ENCODE peak calls at places on chromosomes 11 and 22, in six cellular contexts. H is heart right ventricle; C is CD4-positive, CD25-positive, alpha-beta regulatory T cell; S is stomach; O is neural progenitor cell; G is PC-3. P is an unnamed sample. For H3K4me1, the result is how much of the 10 kb centered on the place peaks cover.

GRCh38 chr11:71081704-71082230 is 170.6 kb downstream of the SHANK2 start:
- DNase-seq in G (no peak), S (no peak), H (no peak), O (no peak), C (no peak), P (no peak)

GRCh38 chr11:112525270-112525669 is 264.6 kb upstream of the PLET1 start:
- DNase-seq in C (no peak), O (no peak), H (no peak), S (no peak), G (no peak), P (peak)

GRCh38 chr22:39614442-39614841 is 43.9 kb downstream of the CACNA1I start:
- DNase-seq in C (no peak), G (no peak), H (no peak), S (no peak), O (no peak), P (no peak)

GRCh38 chr22:39456262-39457046 is at the start of gene MGAT3:
- DNase-seq in O (no peak), H (no peak), C (no peak), G (no peak), S (no peak), P (no peak)

GRCh38 chr11:3058753-3059664 is 1.8 kb upstream of the CARS1 start:
- DNase-seq in H (no peak), O (no peak), G (peak), S (no peak), C (no peak), P (no peak)

GRCh38 chr11:10564692-10565318 is 3.7 kb downstream of the LYVE1 start:
- DNase-seq in G (peak), O (no peak), C (peak), S (no peak), H (no peak), P (no peak)

GRCh38 chr11:70090989-70091388 is 12.9 kb downstream of the ANO1 start:
- DNase-seq in H (peak), S (no peak), G (no peak), O (no peak), C (no peak), P (no peak)

GRCh38 chr11:112513936-112514716 is 253.5 kb upstream of the PLET1 start:
- DNase-seq in G (no peak), H (no peak), S (no peak), O (no peak), C (no peak), P (no peak)

GRCh38 chr11:1839204-1839923 is 583 bp downstream of the TNNI2 start:
- DNase-seq in C (no peak), S (no peak), G (no peak), H (no peak), O (no peak), P (no peak)

GRCh38 chr22:47295982-47296381 is 533.5 kb downstream of the TBC1D22A start:
- DNase-seq in G (no peak), S (peak), C (no peak), O (no peak), H (no peak), P (no peak)

GRCh38 chr22:48952256-48953102 is 875.2 kb downstream of the BRD1 start:
- DNase-seq in G (no peak), H (no peak), S (peak), O (no peak), C (no peak), P (peak)

GRCh38 chr22:36901411-36902142 is 11.9 kb upstream of the CSF2RB start:
- DNase-seq in G (no peak), S (no peak), C (peak), H (no peak), O (no peak), P (no peak)

GRCh38 chr22:41933411-41934177 is 7.0 kb upstream of the TNFRSF13C start:
- DNase-seq in G (no peak), H (no peak), S (no peak), O (no peak), C (no peak), P (no peak)

GRCh38 chr22:40271440-40271839 is 74.9 kb upstream of the ADSL start:
- DNase-seq in H (no peak), O (no peak), S (no peak), C (no peak), G (no peak), P (no peak)

GRCh38 chr11:74926304-74927030 is 22.4 kb downstream of the XRRA1 start:
- DNase-seq in S (no peak), G (peak), C (peak), H (no peak), O (no peak), P (no peak)

GRCh38 chr11:73465019-73465675 is 88.9 kb downstream of the RELT start:
- DNase-seq in O (no peak), G (no peak), H (no peak), C (no peak), S (no peak), P (no peak)

GRCh38 chr22:40218152-40218551 is 40.4 kb downstream of the TNRC6B start:
- DNase-seq in H (no peak), G (no peak), O (no peak), C (no peak), S (no peak), P (peak)

GRCh38 chr11:18046116-18046777 is at the start of gene TPH1:
- DNase-seq in O (peak), S (peak), C (no peak), G (no peak), H (peak), P (peak)

GRCh38 chr11:68569357-68569756 is 108.8 kb downstream of the PPP6R3 start:
- DNase-seq in S (no peak), O (no peak), G (no peak), H (no peak), C (peak), P (no peak)

GRCh38 chr22:43277987-43278601 is 65.1 kb downstream of the SCUBE1 start:
- DNase-seq in S (no peak), G (peak), O (no peak), H (no peak), C (no peak), P (peak)

GRCh38 chr11:60336767-60337391 is 9.8 kb downstream of the MS4A6E start:
- DNase-seq in O (no peak), H (no peak), S (no peak), C (no peak), G (no peak), P (no peak)

GRCh38 chr11:19431059-19431398 is 190.3 kb upstream of the E2F8 start:
- DNase-seq in S (peak), O (no peak), G (no peak), C (no peak), H (no peak), P (no peak)
- H3K4me1 ChIP-seq in S (under half), O (half or more), G (under half), C (under half), H (under half), P (under half)

DNA sequence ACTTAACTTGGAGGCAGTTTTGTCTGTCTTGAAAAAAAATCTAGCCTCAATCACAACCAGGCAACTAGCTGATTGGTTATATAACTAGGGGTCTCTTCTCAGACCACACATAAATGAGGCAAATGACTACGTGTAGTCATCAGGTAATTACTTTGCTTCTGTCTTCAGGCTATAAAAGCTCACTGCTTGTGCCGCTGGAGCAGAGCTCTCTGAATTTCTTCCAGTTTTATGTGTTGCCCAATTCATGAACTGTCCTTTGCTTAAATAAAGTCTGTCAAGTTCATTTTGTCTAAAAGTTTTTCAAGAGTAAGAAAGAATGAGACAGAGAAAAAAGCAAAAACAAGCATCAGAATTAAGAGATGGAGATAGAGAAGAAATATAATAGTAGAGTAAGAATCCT is 93.4 kb downstream of the MUC15 start:
- DNase-seq in S (no peak), O (no peak), C (no peak), H (no peak), G (no peak), P (no peak)
- H3K4me1 ChIP-seq in S (under half), O (under half), C (under half), H (under half), G (under half), P (under half)

DNA sequence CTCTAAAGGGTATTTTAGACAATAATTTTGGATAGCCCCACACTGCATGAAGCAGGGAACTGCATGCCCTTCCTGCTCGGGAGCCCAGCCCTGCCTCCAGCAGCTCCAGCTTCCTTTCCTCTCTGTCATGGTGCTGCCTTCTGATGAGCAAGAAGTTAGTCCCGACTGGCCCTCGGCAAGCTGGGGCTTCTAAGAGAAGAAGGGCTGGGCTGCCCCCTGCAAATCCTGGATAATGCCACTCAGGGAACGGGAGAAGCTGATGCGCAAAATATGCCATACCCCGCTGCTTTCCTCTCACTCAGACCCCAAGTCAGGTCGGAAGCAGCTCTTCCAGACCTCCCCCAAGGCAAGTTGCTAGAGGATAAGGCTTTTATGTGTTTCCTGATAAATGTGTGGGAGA is 296.3 kb downstream of the ETS1 start:
- DNase-seq in C (no peak), G (no peak), S (no peak), O (no peak), H (peak), P (no peak)
- H3K4me1 ChIP-seq in C (half or more), G (under half), S (under half), O (under half), H (under half), P (under half)

GRCh38 chr11:67375320-67376021 is 2.1 kb upstream of the CLCF1 start:
- DNase-seq in S (no peak), G (peak), C (no peak), H (no peak), O (peak), P (no peak)
- H3K4me1 ChIP-seq in S (under half), G (half or more), C (under half), H (under half), O (half or more), P (under half)

DNA sequence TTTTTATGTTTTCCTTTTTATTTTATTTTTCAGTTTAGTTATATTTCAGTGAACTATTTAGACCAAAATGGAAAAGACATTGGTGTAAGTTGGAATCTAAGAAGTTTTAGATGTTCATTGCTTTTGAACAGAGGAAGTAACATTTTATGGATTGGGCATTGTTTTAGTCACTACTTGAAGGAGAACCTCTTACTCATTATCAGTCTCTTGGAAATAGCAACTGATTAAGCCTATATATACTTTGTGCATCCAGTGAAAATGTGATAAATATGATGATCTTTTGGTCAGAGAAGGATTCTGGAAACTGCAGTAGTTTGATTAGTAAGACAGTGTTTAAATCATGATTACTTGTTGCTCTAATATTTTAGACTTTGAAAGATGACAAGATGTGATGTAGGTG is 14.4 kb downstream of the ARHGEF12 start:
- DNase-seq in H (no peak), O (no peak), C (no peak), G (no peak), S (no peak), P (no peak)
- H3K4me1 ChIP-seq in H (under half), O (under half), C (under half), G (under half), S (half or more), P (under half)